ENCODE peak calls at places on chromosome 16, in four cellular contexts. M, W, H and R are unnamed samples.

GRCh38 chr16:46731691-46732555 is 16.2 kb downstream of the MYLK3 start:
- DNase-seq in W (no peak), H (no peak), M (peak; percentile 49), R (no peak)

GRCh38 chr16:83891742-83892141 is 7.2 kb upstream of the MLYCD start:
- DNase-seq in H (no peak), W (no peak), M (no peak), R (no peak)

GRCh38 chr16:19613834-19614233 is 58.3 kb downstream of the VPS35L start:
- DNase-seq in H (no peak), W (no peak), M (no peak), R (no peak)

GRCh38 chr16:77271532-77272426 is 72.6 kb downstream of the SYCE1L start:
- DNase-seq in H (no peak), W (no peak), M (no peak), R (peak; percentile 24)

GRCh38 chr16:82150569-82150968 is 19.5 kb downstream of the MPHOSPH6 start:
- DNase-seq in M (no peak), W (no peak), H (no peak), R (no peak)

GRCh38 chr16:88482630-88483391 is 29.7 kb downstream of the ZFPM1 start:
- DNase-seq in H (no peak), W (no peak), M (no peak), R (no peak)

GRCh38 chr16:76910931-76911330 is 280.1 kb upstream of the MON1B start:
- DNase-seq in M (no peak), H (peak; percentile 54), W (no peak), R (no peak)

GRCh38 chr16:11342021-11342855 is 3.0 kb upstream of the RMI2 start:
- DNase-seq in H (no peak), M (no peak), W (no peak), R (no peak)

GRCh38 chr16:6027733-6028132 is 930.1 kb upstream of the EEF2KMT start:
- DNase-seq in W (no peak), H (no peak), M (no peak), R (no peak)